ENCODE peak calls at places on chromosomes 6 and 20, in ten cellular contexts. N, O, K, F, E, U, C, Q, Z and R are unnamed samples.

GRCh38 chr20:61355585-61355984 is 103.5 kb downstream of the CDH4 start:
- DNase-seq in N (no peak), O (no peak), K (no peak), F (no peak), E (no peak), U (no peak), C (no peak), Q (no peak), Z (no peak), R (no peak)

GRCh38 chr6:68069921-68070709 is 565.0 kb upstream of the ADGRB3 start:
- DNase-seq in N (no peak), O (no peak), K (no peak), F (no peak), E (no peak), U (peak), C (no peak), Q (no peak), Z (no peak), R (no peak)

GRCh38 chr6:34182751-34183531 is 37.1 kb upstream of the GRM4 start:
- DNase-seq in N (peak), O (peak), K (peak), F (peak), E (no peak), U (no peak), C (no peak), Q (no peak), Z (no peak), R (no peak)

GRCh38 chr6:71289039-71289801 is 609 bp downstream of the OGFRL1 start:
- DNase-seq in N (peak), O (no peak), K (no peak), F (peak), E (peak), U (peak), C (peak), Q (peak), Z (peak), R (peak)

GRCh38 chr6:70304611-70305010 is 1.7 kb upstream of the COL9A1 start:
- DNase-seq in N (no peak), O (no peak), K (no peak), F (no peak), E (no peak), U (no peak), C (no peak), Q (no peak), Z (no peak), R (no peak)

GRCh38 chr6:6519028-6519427 is 69.5 kb upstream of the LY86 start:
- DNase-seq in N (no peak), O (no peak), K (no peak), F (no peak), E (no peak), U (no peak), C (no peak), Q (no peak), Z (no peak), R (no peak)

GRCh38 chr20:36018208-36018988 is 50.0 kb downstream of the CNBD2 start:
- DNase-seq in N (no peak), O (no peak), K (no peak), F (no peak), E (no peak), U (no peak), C (no peak), Q (peak), Z (no peak), R (no peak)

GRCh38 chr6:36204068-36204753 is 7.7 kb downstream of the BRPF3 start:
- DNase-seq in N (peak), O (no peak), K (peak), F (no peak), E (no peak), U (no peak), C (no peak), Q (no peak), Z (no peak), R (no peak)

GRCh38 chr20:58447733-58448391 is 58.8 kb downstream of the VAPB start:
- DNase-seq in N (peak), O (peak), K (peak), F (peak), E (no peak), U (peak), C (peak), Q (peak), Z (no peak), R (peak)

GRCh38 chr6:10429638-10430427 is 15.0 kb upstream of the TFAP2A start:
- DNase-seq in N (no peak), O (no peak), K (no peak), F (peak), E (no peak), U (no peak), C (peak), Q (no peak), Z (no peak), R (no peak)

GRCh38 chr6:24472181-24472580 is 17.2 kb downstream of the GPLD1 start:
- DNase-seq in N (no peak), O (no peak), K (no peak), F (no peak), E (no peak), U (no peak), C (peak), Q (no peak), Z (no peak), R (no peak)

GRCh38 chr6:140269766-140270165 is 895.3 kb upstream of the CITED2 start:
- DNase-seq in N (no peak), O (no peak), K (no peak), F (peak), E (no peak), U (no peak), C (peak), Q (no peak), Z (no peak), R (no peak)

GRCh38 chr6:20402181-20403079 is 751 bp downstream of the E2F3 start:
- DNase-seq in N (peak), O (peak), K (peak), F (peak), E (peak), U (peak), C (peak), Q (peak), Z (peak), R (peak)

GRCh38 chr20:11716239-11716944 is 201.3 kb upstream of the BTBD3 start:
- DNase-seq in N (no peak), O (no peak), K (no peak), F (peak), E (no peak), U (peak), C (peak), Q (peak), Z (no peak), R (peak)

GRCh38 chr6:4270799-4271198 is 135.4 kb upstream of the ECI2 start:
- DNase-seq in N (no peak), O (no peak), K (no peak), F (peak), E (no peak), U (no peak), C (peak), Q (no peak), Z (no peak), R (no peak)

GRCh38 chr6:53161481-53162009 is 12.9 kb upstream of the GCM1 start:
- DNase-seq in N (no peak), O (no peak), K (no peak), F (peak), E (no peak), U (no peak), C (no peak), Q (no peak), Z (no peak), R (no peak)

GRCh38 chr6:44539701-44540100 is 152.2 kb downstream of the CDC5L start:
- DNase-seq in N (no peak), O (no peak), K (no peak), F (no peak), E (no peak), U (no peak), C (peak), Q (no peak), Z (no peak), R (no peak)

GRCh38 chr6:151808331-151809241 is 1.1 kb downstream of the ESR1 start:
- DNase-seq in N (no peak), O (no peak), K (no peak), F (no peak), E (no peak), U (peak), C (no peak), Q (no peak), Z (peak), R (peak)

GRCh38 chr20:51029963-51030930 is 7.3 kb upstream of the KCNG1 start:
- DNase-seq in N (no peak), O (no peak), K (no peak), F (peak), E (peak), U (no peak), C (no peak), Q (no peak), Z (peak), R (no peak)

GRCh38 chr6:163180874-163181541 is 233.5 kb upstream of the QKI start:
- DNase-seq in N (peak), O (peak), K (no peak), F (peak), E (peak), U (peak), C (peak), Q (peak), Z (peak), R (peak)

DNA sequence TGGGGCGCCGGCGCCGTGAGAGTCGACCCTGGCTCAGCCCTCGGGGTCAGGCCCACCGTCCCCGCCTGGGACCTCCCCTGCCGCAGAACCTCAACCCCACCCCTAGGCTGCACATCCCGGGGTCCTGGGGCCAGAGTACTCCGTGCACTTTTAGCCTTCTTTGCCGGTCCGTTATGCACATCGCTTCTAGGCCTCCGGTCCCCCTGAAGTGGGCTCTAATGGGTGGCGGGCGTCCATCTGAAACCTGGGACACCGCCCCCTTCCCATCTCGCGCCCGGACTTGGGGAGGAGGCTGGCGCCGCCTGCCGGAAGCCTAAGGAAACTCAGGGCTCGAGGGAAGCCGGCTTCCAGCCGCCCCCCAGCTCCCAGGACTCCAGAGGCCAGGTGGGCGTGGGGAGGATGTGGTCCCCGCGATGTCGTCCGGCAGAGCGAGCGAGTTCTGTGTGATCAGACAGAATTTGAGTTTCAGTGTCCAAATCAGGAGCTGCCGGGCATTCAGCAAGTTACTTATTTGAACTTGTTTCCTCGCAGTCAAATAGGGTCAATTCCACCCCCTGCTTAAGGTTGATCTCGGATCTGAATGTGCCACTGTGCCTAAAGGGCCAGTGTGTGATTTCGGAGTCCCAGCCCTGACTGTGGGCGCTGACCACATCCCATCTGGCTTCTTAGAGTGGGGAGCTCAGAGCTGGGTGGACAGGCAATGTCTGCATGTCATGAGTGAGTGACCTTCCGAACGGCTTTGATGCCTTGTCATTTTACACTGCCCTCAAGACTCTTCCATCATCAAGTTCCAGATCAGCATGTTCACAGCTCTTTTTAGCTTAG is 47.6 kb downstream of the CPXM1 start:
- DNase-seq in N (peak), O (no peak), K (peak), F (peak), E (no peak), U (peak), C (no peak), Q (peak), Z (no peak), R (peak)
- TF ChIP-seq CTCF in N (peak), O (peak), K (peak), F (peak), E (peak), U (peak), C (peak), Q (peak), Z (peak), R (peak)

GRCh38 chr6:42819803-42820508 is 38.1 kb downstream of the BICRAL start:
- DNase-seq in N (peak), O (no peak), K (no peak), F (peak), E (no peak), U (no peak), C (peak), Q (no peak), Z (no peak), R (no peak)
- TF ChIP-seq CTCF in N (no peak), O (no peak), K (no peak), F (peak), E (peak), U (no peak), C (peak), Q (no peak), Z (no peak), R (no peak)

GRCh38 chr6:99613398-99613704 is 6.7 kb downstream of the PRDM13 start:
- DNase-seq in N (peak), O (no peak), K (no peak), F (peak), E (no peak), U (peak), C (no peak), Q (peak), Z (no peak), R (peak)
- TF ChIP-seq CTCF in N (no peak), O (no peak), K (no peak), F (peak), E (peak), U (no peak), C (peak), Q (peak), Z (peak), R (peak)

DNA sequence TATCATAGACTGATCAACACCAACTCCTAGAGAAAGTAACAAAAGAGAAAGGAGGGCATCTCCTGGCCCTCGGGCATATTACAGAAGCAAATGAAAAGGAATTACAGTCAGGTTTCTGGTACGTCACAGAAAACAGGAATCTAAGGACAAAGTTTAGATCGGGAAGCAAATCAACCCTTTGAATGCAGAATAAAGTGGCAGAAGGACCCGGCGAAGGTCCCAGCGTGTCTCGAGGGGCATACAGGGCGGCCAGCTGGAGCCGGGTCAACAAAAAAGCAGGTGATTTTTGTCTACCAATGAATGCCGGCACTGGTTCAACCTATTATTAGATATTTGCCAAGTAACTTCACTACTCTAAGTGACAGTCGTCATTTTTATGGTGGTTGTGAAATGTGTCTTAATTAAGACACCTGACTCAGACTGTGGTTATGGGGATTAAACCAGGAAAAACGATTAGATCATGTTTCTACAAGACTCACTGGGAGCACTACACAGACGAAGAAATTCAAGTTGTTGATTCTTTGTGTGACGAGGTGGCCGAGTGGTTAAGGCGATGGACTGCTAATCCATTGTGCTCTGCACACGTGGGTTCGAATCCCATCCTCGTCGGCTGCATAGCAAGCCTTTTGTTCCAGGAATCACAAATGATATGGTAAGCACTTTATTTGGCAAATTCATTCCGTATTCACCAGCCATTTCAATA is 12.4 kb upstream of the ZSCAN9 start:
- DNase-seq in N (peak), O (no peak), K (no peak), F (peak), E (no peak), U (peak), C (peak), Q (no peak), Z (no peak), R (peak)
- TF ChIP-seq CTCF in N (no peak), O (no peak), K (no peak), F (no peak), E (no peak), U (no peak), C (no peak), Q (no peak), Z (no peak), R (no peak)

GRCh38 chr20:46023999-46024398 is 5.0 kb upstream of the SLC12A5 start:
- DNase-seq in N (no peak), O (no peak), K (no peak), F (no peak), E (no peak), U (no peak), C (peak), Q (no peak), Z (no peak), R (no peak)

GRCh38 chr20:46021361-46022359 is 7.4 kb upstream of the SLC12A5 start:
- DNase-seq in N (peak), O (peak), K (no peak), F (no peak), E (no peak), U (peak), C (no peak), Q (peak), Z (no peak), R (peak)

GRCh38 chr20:46022411-46023147 is 6.4 kb upstream of the SLC12A5 start:
- DNase-seq in N (peak), O (peak), K (peak), F (peak), E (peak), U (peak), C (no peak), Q (peak), Z (peak), R (peak)

GRCh38 chr20:46025376-46025783 is 3.6 kb upstream of the SLC12A5 start:
- DNase-seq in N (no peak), O (no peak), K (no peak), F (no peak), E (no peak), U (no peak), C (no peak), Q (no peak), Z (no peak), R (no peak)

GRCh38 chr20:46023148-46023484 is 5.9 kb upstream of the SLC12A5 start:
- DNase-seq in N (no peak), O (no peak), K (no peak), F (no peak), E (no peak), U (no peak), C (no peak), Q (no peak), Z (no peak), R (no peak)
- TF ChIP-seq CTCF in N (no peak), O (no peak), K (peak), F (no peak), E (no peak), U (no peak), C (no peak), Q (no peak), Z (no peak), R (no peak)